ENCODE peak calls at places on chromosomes 7 and 10, in eight cellular contexts. T, K, Y, I, Z, O, E and R are unnamed samples.

GRCh38 chr7:41193738-41194287 is 509.1 kb downstream of the INHBA start:
- DNase-seq in Z (no peak), T (no peak), E (no peak), I (no peak), Y (no peak), O (no peak), K (no peak), R (no peak)

GRCh38 chr10:11898372-11899066 is 75.4 kb downstream of the PROSER2 start:
- DNase-seq in O (no peak), I (no peak), T (no peak), Z (no peak), E (peak), Y (peak), K (no peak), R (no peak)

GRCh38 chr7:104160375-104160774 is 47.4 kb downstream of the ORC5 start:
- DNase-seq in Y (peak), E (no peak), Z (no peak), K (no peak), I (no peak), O (no peak), T (no peak), R (no peak)

GRCh38 chr7:18399624-18400235 is 95.8 kb upstream of the HDAC9 start:
- DNase-seq in O (no peak), K (no peak), E (no peak), T (no peak), I (no peak), Z (no peak), Y (no peak), R (no peak)

GRCh38 chr10:130495891-130496642 is 359.9 kb downstream of the GLRX3 start:
- DNase-seq in Z (no peak), O (peak), I (no peak), T (no peak), K (no peak), Y (no peak), E (no peak), R (no peak)

GRCh38 chr10:44922021-44922420 is 10.9 kb downstream of the TMEM72 start:
- DNase-seq in O (no peak), I (no peak), Z (no peak), K (no peak), E (no peak), Y (no peak), T (no peak), R (no peak)

GRCh38 chr10:103626178-103626577 is 132.7 kb downstream of the NEURL1 start:
- DNase-seq in I (no peak), Y (no peak), T (no peak), Z (no peak), K (no peak), E (no peak), O (peak), R (no peak)

GRCh38 chr7:20831976-20832375 is 45.3 kb upstream of the SP8 start:
- DNase-seq in Y (no peak), I (no peak), E (no peak), K (no peak), T (no peak), Z (no peak), O (no peak), R (no peak)

GRCh38 chr7:100061518-100062193 is 12.1 kb downstream of the ZSCAN21 start:
- DNase-seq in I (no peak), K (no peak), Y (no peak), Z (no peak), T (no peak), E (no peak), O (no peak), R (no peak)

GRCh38 chr10:92761576-92761975 is 71.8 kb downstream of the HHEX start:
- DNase-seq in E (no peak), Z (no peak), O (no peak), K (no peak), I (no peak), Y (no peak), T (no peak), R (no peak)

GRCh38 chr10:75136346-75136745 is 24.9 kb downstream of the SAMD8 start:
- DNase-seq in E (no peak), T (no peak), K (no peak), I (no peak), O (no peak), Y (no peak), Z (no peak), R (no peak)

GRCh38 chr10:17712053-17712452 is 39.9 kb upstream of the TMEM236 start:
- DNase-seq in O (no peak), T (no peak), I (no peak), K (no peak), E (no peak), Y (no peak), Z (no peak), R (no peak)

GRCh38 chr7:134018321-134018720 is 108.8 kb upstream of the LRGUK start:
- DNase-seq in T (no peak), O (no peak), Y (no peak), K (no peak), I (no peak), Z (no peak), E (no peak), R (no peak)

GRCh38 chr7:110539216-110539615 is 551.7 kb upstream of the LRRN3 start:
- DNase-seq in Y (no peak), Z (no peak), T (no peak), K (no peak), O (no peak), I (no peak), E (no peak), R (no peak)

GRCh38 chr10:70515035-70515702 is 36.6 kb downstream of the PALD1 start:
- DNase-seq in E (no peak), Y (no peak), O (no peak), Z (no peak), K (no peak), I (no peak), T (no peak), R (no peak)